ENCODE peak calls at places on chromosome 12, in ten cellular contexts. M is EL; Y is lower lobe of right lung; P is AG09319; H is effector memory CD8-positive, alpha-beta T cell; F is CD4-positive, alpha-beta memory T cell; L is RWPE1; Z is upper lobe of right lung; D is glutamatergic neuron; T is CD4-positive, CD25-positive, alpha-beta regulatory T cell. N is an unnamed sample.

GRCh38 chr12:1435456-1435855 is 158.9 kb downstream of the FBXL14 start:
- DNase-seq in T (no peak), D (no peak), H (no peak), P (no peak), F (no peak), Y (no peak), Z (no peak), L (no peak), M (peak; percentile 12), N (no peak)

GRCh38 chr12:12734561-12735071 is 17.4 kb downstream of the CDKN1B start:
- DNase-seq in P (no peak), D (no peak), Z (no peak), M (peak; percentile 78), F (no peak), L (no peak), H (no peak), Y (no peak), T (no peak), N (no peak)

GRCh38 chr12:96201272-96202227 is 7.4 kb downstream of the ELK3 start:
- DNase-seq in M (no peak), T (no peak), P (no peak), Z (no peak), L (no peak), H (no peak), F (no peak), D (no peak), Y (no peak), N (no peak)

GRCh38 chr12:75705749-75706719 is 194.6 kb upstream of the KRR1 start:
- DNase-seq in L (no peak), P (peak; percentile 96), Y (no peak), D (no peak), M (peak; percentile 95), H (no peak), Z (no peak), T (no peak), F (no peak), N (no peak)

GRCh38 chr12:42143401-42144173 is 1.1 kb downstream of the GXYLT1 start:
- DNase-seq in H (no peak), F (no peak), L (no peak), Y (no peak), P (no peak), Z (no peak), D (no peak), M (peak; percentile 18), T (no peak), N (no peak)

GRCh38 chr12:126554599-126554998 is 1489.4 kb downstream of the AACS start:
- DNase-seq in F (no peak), H (no peak), D (no peak), P (no peak), L (no peak), M (no peak), T (no peak), Y (no peak), Z (no peak), N (no peak)

GRCh38 chr12:81758421-81759214 is 532 bp downstream of the PPFIA2 start:
- DNase-seq in P (no peak), M (peak; percentile 2), L (no peak), Y (no peak), Z (peak; percentile 64), H (no peak), T (no peak), D (peak; percentile 67), F (no peak), N (peak; percentile 45)

GRCh38 chr12:19431407-19432308 is 7.6 kb upstream of the AEBP2 start:
- DNase-seq in M (peak; percentile 62), D (no peak), H (no peak), Z (no peak), L (peak; percentile 88), P (peak; percentile 38), F (no peak), T (no peak), Y (no peak), N (no peak)

GRCh38 chr12:116673713-116674112 is 64.2 kb downstream of the SPRING1 start:
- DNase-seq in T (no peak), H (no peak), Z (peak; percentile 29), P (no peak), L (no peak), M (peak; percentile 12), D (no peak), Y (no peak), F (no peak), N (peak; percentile 50)

GRCh38 chr12:127113945-127114344 is 1153.0 kb upstream of the TMEM132C start:
- DNase-seq in T (no peak), L (no peak), F (no peak), P (no peak), Y (no peak), M (no peak), D (no peak), Z (no peak), H (no peak), N (no peak)

N was measured in WTC11.